ENCODE peak calls at places on chromosomes 16 and 17, in ten cellular contexts. One of them, this sample, is unnamed.

GRCh38 chr16:69419956-69420355 is 4.5 kb upstream of the CYB5B start:
- DNase-seq in BJ: no peak
- DNase-seq in tibial nerve: no peak
- DNase-seq in mammary epithelial cell: no peak
- DNase-seq in fibroblast of mammary gland: no peak
- DNase-seq in neural crest cell: no peak
- DNase-seq in ovary: no peak
- DNase-seq in fibroblast of lung: no peak
- DNase-seq in epithelial cell of proximal tubule: no peak
- DNase-seq in foreskin fibroblast: no peak
- DNase-seq in this sample: no peak

GRCh38 chr17:29148257-29148789 is 31.9 kb downstream of the MYO18A start:
- DNase-seq in BJ: no peak
- DNase-seq in fibroblast of lung: no peak
- DNase-seq in foreskin fibroblast: no peak
- DNase-seq in epithelial cell of proximal tubule: no peak
- DNase-seq in tibial nerve: no peak
- DNase-seq in ovary: no peak
- DNase-seq in neural crest cell: no peak
- DNase-seq in mammary epithelial cell: no peak
- DNase-seq in fibroblast of mammary gland: no peak
- DNase-seq in this sample: no peak

GRCh38 chr17:36674278-36674650 is 72.9 kb downstream of the MRM1 start:
- DNase-seq in fibroblast of mammary gland: no peak
- DNase-seq in ovary: no peak
- DNase-seq in tibial nerve: no peak
- DNase-seq in BJ: no peak
- DNase-seq in fibroblast of lung: no peak
- DNase-seq in foreskin fibroblast: no peak
- DNase-seq in neural crest cell: no peak
- DNase-seq in epithelial cell of proximal tubule: no peak
- DNase-seq in mammary epithelial cell: no peak
- DNase-seq in this sample: no peak

GRCh38 chr17:71519285-71519684 is 601.5 kb upstream of the SOX9 start:
- DNase-seq in tibial nerve: no peak
- DNase-seq in mammary epithelial cell: peak
- DNase-seq in neural crest cell: no peak
- DNase-seq in ovary: no peak
- DNase-seq in foreskin fibroblast: no peak
- DNase-seq in fibroblast of lung: peak
- DNase-seq in epithelial cell of proximal tubule: peak
- DNase-seq in fibroblast of mammary gland: no peak
- DNase-seq in BJ: no peak
- DNase-seq in this sample: no peak

GRCh38 chr16:73166972-73167550 is 119.1 kb upstream of the ZFHX3 start:
- DNase-seq in mammary epithelial cell: peak
- DNase-seq in foreskin fibroblast: peak
- DNase-seq in BJ: no peak
- DNase-seq in fibroblast of mammary gland: no peak
- DNase-seq in ovary: no peak
- DNase-seq in fibroblast of lung: no peak
- DNase-seq in tibial nerve: no peak
- DNase-seq in neural crest cell: no peak
- DNase-seq in epithelial cell of proximal tubule: no peak
- DNase-seq in this sample: no peak

GRCh38 chr17:34728771-34729310 is 149.5 kb downstream of the TMEM132E start:
- DNase-seq in ovary: no peak
- DNase-seq in BJ: no peak
- DNase-seq in fibroblast of mammary gland: no peak
- DNase-seq in neural crest cell: no peak
- DNase-seq in fibroblast of lung: no peak
- DNase-seq in foreskin fibroblast: no peak
- DNase-seq in epithelial cell of proximal tubule: no peak
- DNase-seq in tibial nerve: no peak
- DNase-seq in mammary epithelial cell: no peak
- DNase-seq in this sample: peak

GRCh38 chr17:57810740-57811632 is 38.9 kb downstream of the MRPS23 start:
- DNase-seq in mammary epithelial cell: peak
- DNase-seq in ovary: peak
- DNase-seq in foreskin fibroblast: peak
- DNase-seq in BJ: peak
- DNase-seq in fibroblast of mammary gland: peak
- DNase-seq in tibial nerve: no peak
- DNase-seq in neural crest cell: no peak
- DNase-seq in fibroblast of lung: peak
- DNase-seq in epithelial cell of proximal tubule: no peak
- DNase-seq in this sample: peak

GRCh38 chr16:23597003-23597756 is 1.1 kb upstream of the NDUFAB1 start:
- DNase-seq in tibial nerve: no peak
- DNase-seq in epithelial cell of proximal tubule: no peak
- DNase-seq in mammary epithelial cell: no peak
- DNase-seq in ovary: no peak
- DNase-seq in neural crest cell: peak
- DNase-seq in foreskin fibroblast: peak
- DNase-seq in fibroblast of mammary gland: peak
- DNase-seq in BJ: no peak
- DNase-seq in fibroblast of lung: no peak
- DNase-seq in this sample: no peak

GRCh38 chr16:27228621-27229501 is 25.5 kb downstream of the KDM8 start:
- DNase-seq in mammary epithelial cell: no peak
- DNase-seq in fibroblast of mammary gland: no peak
- DNase-seq in fibroblast of lung: no peak
- DNase-seq in epithelial cell of proximal tubule: no peak
- DNase-seq in foreskin fibroblast: no peak
- DNase-seq in BJ: no peak
- DNase-seq in neural crest cell: no peak
- DNase-seq in ovary: no peak
- DNase-seq in tibial nerve: no peak
- DNase-seq in this sample: no peak

GRCh38 chr16:57377080-57377841 is 5.0 kb downstream of the CX3CL1 start:
- DNase-seq in ovary: no peak
- DNase-seq in BJ: no peak
- DNase-seq in fibroblast of lung: no peak
- DNase-seq in mammary epithelial cell: peak
- DNase-seq in tibial nerve: no peak
- DNase-seq in fibroblast of mammary gland: no peak
- DNase-seq in epithelial cell of proximal tubule: no peak
- DNase-seq in foreskin fibroblast: no peak
- DNase-seq in neural crest cell: no peak
- DNase-seq in this sample: no peak

GRCh38 chr17:42573095-42573494 is 4.4 kb downstream of the PSMC3IP start:
- DNase-seq in foreskin fibroblast: no peak
- DNase-seq in BJ: no peak
- DNase-seq in ovary: no peak
- DNase-seq in epithelial cell of proximal tubule: no peak
- DNase-seq in mammary epithelial cell: no peak
- DNase-seq in fibroblast of mammary gland: no peak
- DNase-seq in fibroblast of lung: no peak
- DNase-seq in tibial nerve: no peak
- DNase-seq in neural crest cell: no peak
- DNase-seq in this sample: no peak

GRCh38 chr16:21159281-21159951 is 942 bp downstream of the LDAF1 start:
- DNase-seq in ovary: peak
- DNase-seq in fibroblast of mammary gland: no peak
- DNase-seq in tibial nerve: no peak
- DNase-seq in neural crest cell: peak
- DNase-seq in foreskin fibroblast: peak
- DNase-seq in epithelial cell of proximal tubule: no peak
- DNase-seq in BJ: no peak
- DNase-seq in fibroblast of lung: no peak
- DNase-seq in mammary epithelial cell: peak
- DNase-seq in this sample: no peak

GRCh38 chr17:58786586-58787295 is 31.1 kb downstream of the PPM1E start:
- DNase-seq in fibroblast of lung: peak
- DNase-seq in neural crest cell: no peak
- DNase-seq in epithelial cell of proximal tubule: no peak
- DNase-seq in fibroblast of mammary gland: peak
- DNase-seq in BJ: peak
- DNase-seq in foreskin fibroblast: peak
- DNase-seq in mammary epithelial cell: peak
- DNase-seq in ovary: no peak
- DNase-seq in tibial nerve: no peak
- DNase-seq in this sample: no peak

GRCh38 chr16:22031483-22032083 is 23.7 kb downstream of the MOSMO start:
- DNase-seq in foreskin fibroblast: no peak
- DNase-seq in fibroblast of mammary gland: no peak
- DNase-seq in epithelial cell of proximal tubule: no peak
- DNase-seq in tibial nerve: no peak
- DNase-seq in neural crest cell: no peak
- DNase-seq in BJ: no peak
- DNase-seq in mammary epithelial cell: no peak
- DNase-seq in ovary: no peak
- DNase-seq in fibroblast of lung: no peak
- DNase-seq in this sample: no peak

GRCh38 chr17:74296548-74296936 is 22.5 kb downstream of the DNAI2 start:
- DNase-seq in BJ: no peak
- DNase-seq in neural crest cell: peak
- DNase-seq in epithelial cell of proximal tubule: no peak
- DNase-seq in fibroblast of lung: peak
- DNase-seq in fibroblast of mammary gland: peak
- DNase-seq in tibial nerve: peak
- DNase-seq in ovary: peak
- DNase-seq in foreskin fibroblast: peak
- DNase-seq in mammary epithelial cell: peak
- DNase-seq in this sample: no peak
- TF ChIP-seq CTCF in BJ: peak
- TF ChIP-seq CTCF in neural crest cell: peak
- TF ChIP-seq CTCF in epithelial cell of proximal tubule: peak
- TF ChIP-seq CTCF in fibroblast of lung: peak
- TF ChIP-seq CTCF in fibroblast of mammary gland: peak
- TF ChIP-seq CTCF in tibial nerve: peak
- TF ChIP-seq CTCF in ovary: peak
- TF ChIP-seq CTCF in foreskin fibroblast: peak
- TF ChIP-seq CTCF in mammary epithelial cell: peak
- TF ChIP-seq CTCF in this sample: peak

GRCh38 chr16:79439866-79440265 is 160.7 kb downstream of the MAF start:
- DNase-seq in mammary epithelial cell: no peak
- DNase-seq in neural crest cell: no peak
- DNase-seq in tibial nerve: no peak
- DNase-seq in fibroblast of mammary gland: no peak
- DNase-seq in ovary: no peak
- DNase-seq in fibroblast of lung: no peak
- DNase-seq in BJ: no peak
- DNase-seq in foreskin fibroblast: no peak
- DNase-seq in epithelial cell of proximal tubule: no peak
- DNase-seq in this sample: peak
- TF ChIP-seq CTCF in mammary epithelial cell: no peak
- TF ChIP-seq CTCF in neural crest cell: no peak
- TF ChIP-seq CTCF in tibial nerve: no peak
- TF ChIP-seq CTCF in fibroblast of mammary gland: no peak
- TF ChIP-seq CTCF in ovary: no peak
- TF ChIP-seq CTCF in fibroblast of lung: no peak
- TF ChIP-seq CTCF in BJ: no peak
- TF ChIP-seq CTCF in foreskin fibroblast: no peak
- TF ChIP-seq CTCF in epithelial cell of proximal tubule: no peak
- TF ChIP-seq CTCF in this sample: no peak

GRCh38 chr17:51731941-51732722 is 426.4 kb downstream of the CA10 start:
- DNase-seq in mammary epithelial cell: no peak
- DNase-seq in ovary: no peak
- DNase-seq in fibroblast of lung: no peak
- DNase-seq in foreskin fibroblast: no peak
- DNase-seq in tibial nerve: no peak
- DNase-seq in BJ: no peak
- DNase-seq in epithelial cell of proximal tubule: no peak
- DNase-seq in neural crest cell: no peak
- DNase-seq in fibroblast of mammary gland: no peak
- DNase-seq in this sample: no peak

GRCh38 chr17:51734976-51735375 is 423.5 kb downstream of the CA10 start:
- DNase-seq in neural crest cell: no peak
- DNase-seq in fibroblast of lung: no peak
- DNase-seq in ovary: no peak
- DNase-seq in mammary epithelial cell: no peak
- DNase-seq in foreskin fibroblast: no peak
- DNase-seq in epithelial cell of proximal tubule: no peak
- DNase-seq in fibroblast of mammary gland: no peak
- DNase-seq in tibial nerve: no peak
- DNase-seq in BJ: no peak
- DNase-seq in this sample: no peak

GRCh38 chr17:51739245-51739886 is 419.1 kb downstream of the CA10 start:
- DNase-seq in ovary: no peak
- DNase-seq in tibial nerve: no peak
- DNase-seq in mammary epithelial cell: no peak
- DNase-seq in neural crest cell: no peak
- DNase-seq in fibroblast of lung: no peak
- DNase-seq in BJ: no peak
- DNase-seq in epithelial cell of proximal tubule: no peak
- DNase-seq in fibroblast of mammary gland: no peak
- DNase-seq in foreskin fibroblast: no peak
- DNase-seq in this sample: no peak

GRCh38 chr17:51733166-51733565 is 425.3 kb downstream of the CA10 start:
- DNase-seq in BJ: no peak
- DNase-seq in ovary: no peak
- DNase-seq in fibroblast of mammary gland: no peak
- DNase-seq in fibroblast of lung: no peak
- DNase-seq in foreskin fibroblast: no peak
- DNase-seq in neural crest cell: no peak
- DNase-seq in tibial nerve: no peak
- DNase-seq in epithelial cell of proximal tubule: no peak
- DNase-seq in mammary epithelial cell: no peak
- DNase-seq in this sample: no peak

GRCh38 chr17:51734462-51734861 is 424.1 kb downstream of the CA10 start:
- DNase-seq in fibroblast of mammary gland: no peak
- DNase-seq in tibial nerve: no peak
- DNase-seq in BJ: no peak
- DNase-seq in ovary: no peak
- DNase-seq in fibroblast of lung: no peak
- DNase-seq in mammary epithelial cell: no peak
- DNase-seq in epithelial cell of proximal tubule: no peak
- DNase-seq in neural crest cell: no peak
- DNase-seq in foreskin fibroblast: no peak
- DNase-seq in this sample: no peak
- TF ChIP-seq CTCF in fibroblast of mammary gland: peak
- TF ChIP-seq CTCF in tibial nerve: no peak
- TF ChIP-seq CTCF in BJ: no peak
- TF ChIP-seq CTCF in ovary: no peak
- TF ChIP-seq CTCF in fibroblast of lung: no peak
- TF ChIP-seq CTCF in mammary epithelial cell: peak
- TF ChIP-seq CTCF in epithelial cell of proximal tubule: peak
- TF ChIP-seq CTCF in neural crest cell: peak
- TF ChIP-seq CTCF in foreskin fibroblast: no peak
- TF ChIP-seq CTCF in this sample: peak

DNA sequence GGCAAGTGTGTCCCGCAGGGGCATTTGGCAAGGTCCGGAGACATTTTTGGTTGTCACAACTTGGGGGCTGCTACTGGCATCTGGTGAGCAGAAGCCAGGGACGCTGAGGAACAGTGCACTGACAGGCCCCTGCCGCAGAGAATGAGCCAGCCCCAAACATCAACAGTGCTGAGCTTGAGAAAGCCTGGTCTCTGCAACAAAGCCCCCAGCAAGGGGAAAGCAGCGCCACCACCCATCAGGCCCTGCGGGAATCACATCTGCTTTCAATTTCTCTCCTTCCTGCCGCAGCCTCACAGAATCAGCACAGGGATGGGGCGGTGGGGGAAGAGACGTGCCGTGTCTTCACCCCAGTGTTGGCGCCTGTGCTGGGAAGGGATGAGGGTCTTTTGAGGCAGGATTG is 14.8 kb upstream of the PRPSAP1 start:
- DNase-seq in tibial nerve: no peak
- DNase-seq in foreskin fibroblast: peak
- DNase-seq in epithelial cell of proximal tubule: no peak
- DNase-seq in ovary: no peak
- DNase-seq in BJ: peak
- DNase-seq in neural crest cell: no peak
- DNase-seq in mammary epithelial cell: no peak
- DNase-seq in fibroblast of mammary gland: peak
- DNase-seq in fibroblast of lung: peak
- DNase-seq in this sample: peak
- TF ChIP-seq CTCF in tibial nerve: no peak
- TF ChIP-seq CTCF in foreskin fibroblast: no peak
- TF ChIP-seq CTCF in epithelial cell of proximal tubule: no peak
- TF ChIP-seq CTCF in ovary: no peak
- TF ChIP-seq CTCF in BJ: no peak
- TF ChIP-seq CTCF in neural crest cell: no peak
- TF ChIP-seq CTCF in mammary epithelial cell: no peak
- TF ChIP-seq CTCF in fibroblast of mammary gland: no peak
- TF ChIP-seq CTCF in fibroblast of lung: no peak
- TF ChIP-seq CTCF in this sample: no peak

This sample was measured in osteocyte.